ENCODE peak calls at places on chromosome 5, in eight cellular contexts. D is uterus; P is body of pancreas; G is NCI-H345; B is Daoy; T is NCI-H1092 treated with DMSO at 0.1 percent for 48 hours; Q is ELR; I is CD8-positive, alpha-beta memory T cell. W is an unnamed sample.

GRCh38 chr5:42648910-42649309 is 107.7 kb upstream of the CCDC152 start:
- DNase-seq in D (no peak), P (no peak), G (no peak), B (no peak), T (no peak), Q (no peak), I (no peak), W (no peak)

GRCh38 chr5:166936351-166936750 is 1355.1 kb upstream of the WWC1 start:
- DNase-seq in D (no peak), P (no peak), G (no peak), B (no peak), T (no peak), Q (no peak), I (no peak), W (no peak)

GRCh38 chr5:125311743-125312142 is 565.3 kb upstream of the ZNF608 start:
- DNase-seq in D (no peak), P (no peak), G (no peak), B (peak), T (no peak), Q (peak), I (no peak), W (no peak)

GRCh38 chr5:40171971-40172370 is 507.7 kb upstream of the PTGER4 start:
- DNase-seq in D (no peak), P (no peak), G (no peak), B (no peak), T (no peak), Q (peak), I (no peak), W (no peak)

GRCh38 chr5:58458851-58459275 is 1.0 kb downstream of the PLK2 start:
- DNase-seq in D (no peak), P (no peak), G (no peak), B (peak), T (no peak), Q (peak), I (no peak), W (no peak)

GRCh38 chr5:148984333-148984732 is 78.5 kb downstream of the SH3TC2 start:
- DNase-seq in D (no peak), P (no peak), G (no peak), B (peak), T (no peak), Q (peak), I (no peak), W (no peak)

GRCh38 chr5:178115136-178115834 is 2.0 kb downstream of the N4BP3 start:
- DNase-seq in D (no peak), P (no peak), G (no peak), B (no peak), T (no peak), Q (no peak), I (peak), W (peak)

GRCh38 chr5:37249820-37250175 is 622 bp upstream of the CPLANE1 start:
- DNase-seq in D (no peak), P (no peak), G (no peak), B (no peak), T (no peak), Q (no peak), I (no peak), W (no peak)

GRCh38 chr5:143051244-143052058 is 281.3 kb downstream of the ARHGAP26 start:
- DNase-seq in D (peak), P (peak), G (peak), B (peak), T (peak), Q (peak), I (no peak), W (no peak)

GRCh38 chr5:131264453-131265200 is 774 bp downstream of the CDC42SE2 start:
- DNase-seq in D (peak), P (peak), G (peak), B (peak), T (no peak), Q (peak), I (peak), W (no peak)

GRCh38 chr5:126597156-126597555 is 2.1 kb upstream of the ALDH7A1 start:
- DNase-seq in D (no peak), P (no peak), G (no peak), B (no peak), T (no peak), Q (peak), I (no peak), W (no peak)

GRCh38 chr5:173055042-173055721 is 970 bp upstream of the CREBRF start:
- DNase-seq in D (no peak), P (no peak), G (no peak), B (no peak), T (no peak), Q (no peak), I (no peak), W (no peak)

GRCh38 chr5:107067391-107067790 is 603.3 kb downstream of the EFNA5 start:
- DNase-seq in D (no peak), P (no peak), G (no peak), B (no peak), T (no peak), Q (peak), I (no peak), W (no peak)

GRCh38 chr5:134561871-134562296 is 36.4 kb downstream of the JADE2 start:
- DNase-seq in D (no peak), P (no peak), G (no peak), B (peak), T (no peak), Q (peak), I (no peak), W (no peak)

GRCh38 chr5:67902497-67902830 is 313.1 kb upstream of the PIK3R1 start:
- DNase-seq in D (no peak), P (no peak), G (no peak), B (no peak), T (no peak), Q (no peak), I (no peak), W (no peak)

GRCh38 chr5:33828611-33829286 is 63.0 kb downstream of the ADAMTS12 start:
- DNase-seq in D (no peak), P (no peak), G (no peak), B (peak), T (peak), Q (peak), I (no peak), W (no peak)

GRCh38 chr5:56733580-56733979 is 81.8 kb upstream of the MAP3K1 start:
- DNase-seq in D (no peak), P (no peak), G (no peak), B (no peak), T (no peak), Q (no peak), I (no peak), W (no peak)

GRCh38 chr5:167294861-167295685 is 996.4 kb upstream of the WWC1 start:
- DNase-seq in D (no peak), P (no peak), G (no peak), B (peak), T (no peak), Q (peak), I (no peak), W (no peak)

GRCh38 chr5:72281430-72281763 is 38.6 kb downstream of the MRPS27 start:
- DNase-seq in D (no peak), P (no peak), G (no peak), B (no peak), T (no peak), Q (no peak), I (no peak), W (no peak)

GRCh38 chr5:73674669-73675004 is 48.6 kb downstream of the ARHGEF28 start:
- DNase-seq in D (no peak), P (no peak), G (no peak), B (no peak), T (no peak), Q (peak), I (no peak), W (no peak)

GRCh38 chr5:39224196-39224754 is 4.9 kb upstream of the FYB1 start:
- DNase-seq in D (no peak), P (peak), G (no peak), B (peak), T (no peak), Q (no peak), I (no peak), W (no peak)

GRCh38 chr5:151904921-151905320 is 19.7 kb downstream of the GLRA1 start:
- DNase-seq in D (no peak), P (no peak), G (no peak), B (no peak), T (no peak), Q (no peak), I (no peak), W (no peak)

GRCh38 chr5:40680741-40681350 is 1.1 kb downstream of the PTGER4 start:
- DNase-seq in D (peak), P (peak), G (no peak), B (peak), T (no peak), Q (peak), I (peak), W (peak)

GRCh38 chr5:147455321-147455720 is 54.5 kb downstream of the DPYSL3 start:
- DNase-seq in D (peak), P (peak), G (peak), B (peak), T (no peak), Q (peak), I (no peak), W (no peak)

GRCh38 chr5:156094001-156094400 is 233.0 kb upstream of the SGCD start:
- DNase-seq in D (no peak), P (no peak), G (no peak), B (peak), T (no peak), Q (no peak), I (no peak), W (no peak)

GRCh38 chr5:96058084-96058483 is 96.4 kb upstream of the ELL2 start:
- DNase-seq in D (no peak), P (no peak), G (no peak), B (no peak), T (no peak), Q (no peak), I (no peak), W (no peak)

GRCh38 chr5:4520557-4520956 is 619.6 kb upstream of the ADAMTS16 start:
- DNase-seq in D (no peak), P (no peak), G (no peak), B (no peak), T (no peak), Q (no peak), I (no peak), W (no peak)

GRCh38 chr5:151509231-151509630 is 61.8 kb downstream of the SLC36A1 start:
- DNase-seq in D (no peak), P (no peak), G (no peak), B (peak), T (no peak), Q (peak), I (no peak), W (no peak)

GRCh38 chr5:177511181-177511580 is 1.6 kb upstream of the DOK3 start:
- DNase-seq in D (no peak), P (no peak), G (no peak), B (no peak), T (no peak), Q (no peak), I (no peak), W (no peak)

GRCh38 chr5:144068926-144069325 is 101.5 kb downstream of the YIPF5 start:
- DNase-seq in D (no peak), P (no peak), G (no peak), B (no peak), T (no peak), Q (no peak), I (no peak), W (no peak)

GRCh38 chr5:17190242-17190778 is 27.1 kb upstream of the BASP1 start:
- DNase-seq in D (peak), P (peak), G (peak), B (peak), T (peak), Q (peak), I (no peak), W (no peak)

W was measured in effector memory CD8-positive, alpha-beta T cell.